ENCODE peak calls at places on chromosomes 3 and 15, in ten cellular contexts. W is right cardiac atrium, Z is ovary, C is Peyer's patch, O is left lung, T is PC-3, X is mesendoderm, I is astrocyte, A is small intestine, R is NT2/D1. G is an unnamed sample. For H3K4me1, the result is how much of the 10 kb centered on the place peaks cover.

GRCh38 chr15:78302579-78302978 is 3.2 kb upstream of the SKIC8 start:
- DNase-seq in Z (no peak), O (no peak), X (no peak), I (peak), T (peak), W (no peak), R (no peak), A (no peak), C (no peak), G (no peak)

GRCh38 chr3:67647390-67647878 is 7.0 kb downstream of the SUCLG2 start:
- DNase-seq in C (peak), T (peak), W (no peak), I (peak), R (no peak), A (peak), X (no peak), O (no peak), Z (no peak), G (no peak)

GRCh38 chr3:194784341-194784740 is 98.7 kb downstream of the FAM43A start:
- DNase-seq in X (no peak), R (no peak), W (no peak), C (no peak), T (no peak), I (no peak), O (no peak), Z (no peak), A (no peak), G (no peak)

GRCh38 chr3:44992555-44993470 is 16.8 kb downstream of the EXOSC7 start:
- DNase-seq in C (peak), X (peak), T (peak), Z (no peak), W (no peak), R (no peak), A (no peak), O (no peak), I (no peak), G (no peak)

GRCh38 chr3:170419301-170420087 is 826 bp downstream of the CLDN11 start:
- DNase-seq in R (no peak), T (no peak), Z (peak), X (peak), O (peak), I (peak), A (no peak), W (peak), C (no peak), G (no peak)

GRCh38 chr3:38826001-38826400 is 10.0 kb upstream of the SCN10A start:
- DNase-seq in T (no peak), Z (no peak), X (no peak), A (no peak), R (no peak), I (no peak), O (no peak), W (no peak), C (no peak), G (no peak)

GRCh38 chr3:123947482-123947881 is 13.5 kb downstream of the CCDC14 start:
- DNase-seq in Z (no peak), A (no peak), O (no peak), C (no peak), I (no peak), X (no peak), R (no peak), T (no peak), W (no peak), G (no peak)

GRCh38 chr15:81418891-81419290 is 44.9 kb upstream of the TMC3 start:
- DNase-seq in A (no peak), Z (no peak), O (no peak), X (peak), I (no peak), R (no peak), C (no peak), T (no peak), W (no peak), G (no peak)

GRCh38 chr3:104596551-104596950 is 770.2 kb upstream of the ALCAM start:
- DNase-seq in Z (no peak), W (no peak), A (peak), X (peak), C (no peak), R (peak), I (peak), O (no peak), T (peak), G (no peak)

GRCh38 chr15:70974004-70974832 is 81.6 kb downstream of the LRRC49 start:
- DNase-seq in Z (no peak), O (no peak), R (peak), C (no peak), T (peak), A (peak), W (no peak), X (peak), I (peak), G (no peak)

GRCh38 chr15:66619152-66619903 is 53.5 kb upstream of the LCTL start:
- DNase-seq in A (peak), R (peak), C (peak), I (peak), T (peak), O (peak), Z (peak), W (peak), X (peak), G (no peak)

GRCh38 chr3:100558233-100558632 is 51.2 kb upstream of the ADGRG7 start:
- DNase-seq in I (no peak), C (no peak), R (no peak), X (no peak), W (no peak), A (no peak), O (no peak), Z (no peak), T (no peak), G (no peak)
- H3K4me3 ChIP-seq in I (no peak), C (no peak), R (no peak), X (no peak), W (no peak), A (no peak), O (no peak), Z (no peak), T (no peak), G (no peak)

GRCh38 chr15:88894348-88894818 is 961 bp downstream of the HAPLN3 start:
- DNase-seq in Z (peak), C (peak), X (peak), O (peak), T (peak), A (peak), R (peak), I (no peak), W (no peak), G (no peak)

GRCh38 chr15:88897142-88897455 is 1.8 kb upstream of the HAPLN3 start:
- DNase-seq in R (no peak), X (no peak), O (no peak), I (no peak), W (no peak), C (no peak), T (no peak), Z (no peak), A (no peak), G (no peak)

GRCh38 chr15:88894819-88895767 is at the start of gene HAPLN3:
- DNase-seq in X (peak), A (peak), R (no peak), Z (peak), O (peak), T (no peak), C (peak), I (no peak), W (no peak), G (no peak)

GRCh38 chr15:88897456-88898194 is 2.3 kb upstream of the HAPLN3 start:
- DNase-seq in Z (peak), R (no peak), C (peak), A (peak), I (peak), T (peak), O (peak), W (peak), X (peak), G (no peak)

GRCh38 chr15:88896339-88897033 is 1.1 kb upstream of the HAPLN3 start:
- DNase-seq in Z (peak), T (no peak), R (no peak), I (no peak), X (no peak), A (no peak), C (no peak), O (no peak), W (no peak), G (no peak)
- H3K4me1 ChIP-seq in Z (under half), T (under half), R (under half), I (under half), X (under half), A (under half), C (under half), O (under half), W (under half), G (under half)

GRCh38 chr3:17491601-17492000 is 250.8 kb downstream of the TBC1D5 start:
- DNase-seq in I (peak), W (no peak), X (no peak), C (no peak), A (no peak), O (no peak), R (no peak), T (peak), Z (no peak), G (no peak)
- H3K4me3 ChIP-seq in I (no peak), W (no peak), X (no peak), C (no peak), A (no peak), O (no peak), R (no peak), T (no peak), Z (no peak), G (no peak)

GRCh38 chr15:57419335-57419734 is 43.0 kb downstream of the CGNL1 start:
- DNase-seq in R (no peak), O (no peak), T (no peak), W (no peak), X (peak), I (no peak), C (no peak), Z (no peak), A (no peak), G (no peak)
- H3K4me1 ChIP-seq in R (under half), O (under half), T (under half), W (under half), X (under half), I (under half), C (under half), Z (under half), A (under half), G (under half)

DNA sequence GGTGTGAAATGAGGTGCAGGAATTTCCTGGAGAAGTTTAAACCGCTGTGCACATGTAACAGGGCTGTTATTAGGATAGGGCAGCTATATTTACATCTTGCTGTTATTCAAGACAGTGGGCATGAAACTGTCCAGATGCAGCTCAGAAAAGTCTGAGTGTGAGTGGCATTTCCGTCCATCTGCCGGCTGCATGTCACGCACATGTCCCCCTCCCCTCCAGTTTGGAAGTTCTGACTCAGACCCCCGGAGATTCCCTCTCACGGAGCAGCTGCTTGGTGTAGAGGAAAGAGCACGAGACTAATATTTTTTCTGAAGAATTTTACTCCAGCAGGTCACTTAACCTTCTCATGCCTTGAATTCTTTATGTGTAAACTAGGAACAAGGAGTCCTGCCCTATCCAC is 69.8 kb downstream of the FEM1B start:
- DNase-seq in X (no peak), C (no peak), O (no peak), I (peak), W (no peak), T (no peak), Z (no peak), R (no peak), A (no peak), G (no peak)
- H3K4me3 ChIP-seq in X (no peak), C (no peak), O (no peak), I (peak), W (no peak), T (no peak), Z (no peak), R (no peak), A (no peak), G (no peak)

DNA sequence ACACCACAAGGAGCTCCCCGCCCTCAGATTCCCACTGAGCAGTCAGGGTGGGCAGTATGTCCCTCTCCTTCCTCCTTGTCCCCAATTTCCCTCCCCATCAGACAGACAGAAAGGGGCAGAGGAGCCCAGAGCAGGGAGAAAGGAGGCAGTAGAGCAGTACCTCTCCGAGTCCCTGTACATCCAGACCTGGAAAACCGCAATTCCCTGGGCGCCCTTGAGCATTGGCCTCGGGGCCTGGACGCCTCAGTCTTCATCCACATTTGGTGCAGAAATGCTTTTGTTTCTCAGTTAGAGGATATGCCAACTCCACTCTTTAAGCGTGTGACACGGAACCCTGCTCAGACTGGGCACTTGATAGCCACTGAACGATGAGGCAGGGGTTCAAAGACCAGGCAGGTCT is 5.9 kb downstream of the ISG20 start:
- DNase-seq in X (no peak), C (peak), Z (no peak), T (no peak), I (no peak), A (no peak), W (no peak), R (no peak), O (no peak), G (no peak)
- H3K4me1 ChIP-seq in X (under half), C (under half), Z (under half), T (under half), I (under half), A (under half), W (under half), R (under half), O (under half), G (under half)